ENCODE peak calls at places on chromosomes 2 and 18, in ten cellular contexts. P is cardiac muscle cell, T is fibroblast of villous mesenchyme, S is fibroblast of lung, N is cardiac fibroblast, X is spleen, F is progenitor cell of endocrine pancreas, G is AG10803, K is A549, Z is endothelial cell of umbilical vein. V is an unnamed sample.

GRCh38 chr2:227460079-227460485 is 11.9 kb upstream of the AGFG1 start:
- DNase-seq in T (peak), G (peak), X (peak), K (no peak), F (no peak), Z (no peak), N (peak), P (peak), S (peak), V (no peak)

GRCh38 chr18:77560334-77560970 is 310.8 kb downstream of the GALR1 start:
- DNase-seq in K (no peak), S (no peak), P (peak), F (no peak), G (no peak), N (peak), T (no peak), X (no peak), Z (no peak), V (peak)

GRCh38 chr2:233929352-233929843 is 12.2 kb downstream of the TRPM8 start:
- DNase-seq in S (no peak), K (peak), F (no peak), X (no peak), N (no peak), P (peak), G (no peak), Z (no peak), T (no peak), V (no peak)

GRCh38 chr2:128308284-128308731 is 10.4 kb downstream of the HS6ST1 start:
- DNase-seq in Z (no peak), T (no peak), S (no peak), G (no peak), N (no peak), K (no peak), X (peak), F (no peak), P (no peak), V (peak)

GRCh38 chr2:181742908-181743722 is 62.8 kb upstream of the NEUROD1 start:
- DNase-seq in F (no peak), T (peak), Z (peak), S (peak), P (peak), G (peak), X (no peak), N (peak), K (peak), V (no peak)

GRCh38 chr2:217060951-217061547 is 201.2 kb upstream of the TNP1 start:
- DNase-seq in Z (peak), N (no peak), G (no peak), F (no peak), T (no peak), P (no peak), X (no peak), K (no peak), S (no peak), V (no peak)

GRCh38 chr2:27085670-27086089 is 892 bp upstream of the KHK start:
- DNase-seq in G (peak), N (peak), F (no peak), K (peak), X (peak), T (peak), Z (peak), P (peak), S (peak), V (peak)

GRCh38 chr18:59910967-59911366 is 11.2 kb downstream of the PMAIP1 start:
- DNase-seq in T (peak), F (no peak), S (peak), Z (no peak), N (peak), G (peak), P (no peak), X (no peak), K (no peak), V (no peak)

GRCh38 chr2:2232167-2232566 is 98.9 kb downstream of the MYT1L start:
- DNase-seq in N (no peak), S (no peak), K (no peak), Z (no peak), X (no peak), G (no peak), F (no peak), P (no peak), T (no peak), V (no peak)

GRCh38 chr2:137467246-137467862 is 496.9 kb upstream of the HNMT start:
- DNase-seq in G (peak), X (no peak), K (peak), S (no peak), F (peak), N (peak), Z (peak), T (peak), P (peak), V (peak)

GRCh38 chr2:174846941-174847938 is 83.0 kb upstream of the CHRNA1 start:
- DNase-seq in S (peak), N (peak), Z (peak), X (no peak), K (no peak), P (peak), G (peak), F (no peak), T (peak), V (peak)

GRCh38 chr18:27298215-27298804 is 113.2 kb upstream of the CHST9 start:
- DNase-seq in S (no peak), Z (no peak), T (no peak), K (no peak), P (no peak), G (no peak), X (no peak), N (no peak), F (no peak), V (no peak)

GRCh38 chr2:108428286-108429009 is 20.6 kb upstream of the GCC2 start:
- DNase-seq in X (no peak), P (no peak), F (no peak), G (no peak), S (no peak), Z (peak), K (no peak), T (no peak), N (no peak), V (no peak)

GRCh38 chr2:201235865-201236811 is 24.2 kb upstream of the CASP8 start:
- DNase-seq in T (peak), X (peak), N (peak), F (no peak), Z (peak), P (peak), G (peak), K (no peak), S (peak), V (peak)

GRCh38 chr2:207385903-207386302 is 143.9 kb upstream of the CREB1 start:
- DNase-seq in Z (peak), K (no peak), F (no peak), S (peak), X (no peak), T (peak), N (peak), P (peak), G (peak), V (no peak)

GRCh38 chr2:27050281-27050995 is 1.0 kb upstream of the AGBL5 start:
- DNase-seq in T (peak), F (peak), X (peak), P (peak), Z (peak), G (peak), K (peak), N (peak), S (peak), V (peak)

DNA sequence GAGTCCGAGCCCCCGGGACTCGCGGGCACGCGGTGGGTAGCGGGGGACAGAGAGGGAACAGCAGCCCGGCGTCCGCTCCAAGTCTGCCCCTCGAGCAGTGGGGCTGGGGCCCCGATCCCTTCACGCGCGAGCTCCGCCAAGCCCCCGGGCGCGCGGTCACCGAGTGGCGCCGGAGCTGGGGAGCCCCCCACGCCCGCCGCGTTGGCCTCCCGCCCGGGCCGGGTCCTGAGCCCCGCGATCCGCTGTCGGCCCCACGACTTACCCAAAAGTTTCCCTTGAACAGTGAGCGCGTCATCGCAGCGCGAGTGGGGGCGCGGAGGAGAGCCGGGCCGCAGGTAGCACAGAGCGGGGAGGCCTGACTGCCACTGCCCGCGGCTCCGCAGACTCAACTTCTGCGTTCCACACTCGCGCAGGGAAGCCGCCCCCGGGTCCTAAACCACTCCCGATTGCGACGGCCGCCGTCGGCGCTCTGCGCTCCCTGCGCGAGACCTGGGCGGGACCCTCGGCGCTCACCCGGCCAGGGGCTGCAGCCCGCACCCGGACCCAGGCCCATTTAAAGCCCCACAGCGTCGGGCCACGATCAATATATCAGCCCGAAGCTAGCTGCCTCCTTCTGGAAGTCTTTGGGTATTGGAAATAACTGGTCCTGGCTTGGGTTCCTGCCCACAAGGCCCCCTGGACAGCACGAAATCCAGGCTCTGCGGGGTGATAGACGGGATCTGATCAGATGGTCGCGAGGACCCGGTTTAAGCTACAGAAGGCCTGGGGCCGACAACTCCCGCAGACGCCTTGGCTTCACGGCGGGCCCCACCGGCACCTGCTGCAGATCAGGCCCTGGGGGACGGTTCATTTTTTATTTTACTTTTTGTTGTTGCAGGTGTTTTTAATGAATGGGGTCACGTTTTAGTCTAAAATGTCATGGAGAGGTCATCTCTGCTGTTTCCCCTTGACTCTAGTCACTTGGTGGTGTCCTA is at the start of gene PSTPIP2:
- DNase-seq in X (peak), K (no peak), P (peak), Z (peak), N (peak), F (peak), G (peak), S (peak), T (peak), V (peak)
- TF ChIP-seq CTCF in X (no peak), K (no peak), P (no peak), Z (no peak), N (peak), F (peak), G (no peak), S (peak), T (no peak), V (no peak)

DNA sequence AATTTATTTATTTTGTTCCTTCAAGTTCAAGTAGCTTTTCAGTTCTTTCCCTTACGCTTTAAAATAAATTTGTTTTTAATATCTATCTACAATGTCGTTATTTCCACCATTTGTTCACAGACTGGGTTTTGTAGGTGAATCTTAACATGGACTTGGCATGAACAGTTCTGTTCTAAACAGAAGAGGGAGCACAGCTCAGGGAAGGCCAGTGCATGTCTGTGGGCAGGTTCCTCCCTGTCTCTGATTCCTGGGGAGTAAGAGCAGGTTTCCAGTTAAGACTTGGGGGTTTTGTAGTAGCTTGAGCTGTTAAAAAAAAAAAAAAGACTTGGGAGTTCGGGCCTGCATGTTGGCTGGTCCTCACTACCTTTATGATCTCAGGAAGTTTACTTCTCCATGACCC is 11.1 kb downstream of the TTL start:
- DNase-seq in P (peak), T (peak), G (no peak), Z (no peak), N (no peak), K (peak), X (no peak), S (no peak), F (no peak), V (no peak)
- TF ChIP-seq CTCF in P (peak), T (peak), G (peak), Z (no peak), N (no peak), K (peak), X (no peak), S (no peak), F (no peak), V (no peak)

GRCh38 chr18:7452331-7452730 is 114.8 kb upstream of the PTPRM start:
- DNase-seq in G (peak), S (no peak), X (no peak), Z (peak), F (no peak), T (peak), K (peak), P (peak), N (peak), V (peak)

GRCh38 chr18:7447629-7448028 is 119.5 kb upstream of the PTPRM start:
- DNase-seq in Z (no peak), P (no peak), X (no peak), N (peak), T (peak), K (no peak), S (no peak), G (no peak), F (no peak), V (no peak)
- TF ChIP-seq CTCF in Z (no peak), P (no peak), X (no peak), N (no peak), T (no peak), K (no peak), S (no peak), G (no peak), F (no peak), V (no peak)

GRCh38 chr2:176814740-176815367 is 397.7 kb upstream of the HNRNPA3 start:
- DNase-seq in T (peak), Z (peak), S (peak), N (peak), F (no peak), G (peak), X (no peak), P (peak), K (peak), V (no peak)
- TF ChIP-seq CTCF in T (peak), Z (peak), S (no peak), N (peak), F (peak), G (peak), X (peak), P (peak), K (peak), V (peak)

GRCh38 chr2:68110102-68110501 is 47.3 kb upstream of the C1D start:
- DNase-seq in S (no peak), G (no peak), N (no peak), Z (no peak), K (no peak), X (no peak), P (no peak), F (no peak), T (no peak), V (no peak)
- TF ChIP-seq CTCF in S (no peak), G (no peak), N (no peak), Z (no peak), K (no peak), X (no peak), P (no peak), F (no peak), T (no peak), V (no peak)

GRCh38 chr2:176110975-176111663 is 4.0 kb downstream of the HOXD11 start:
- DNase-seq in N (peak), X (no peak), G (peak), K (peak), F (no peak), Z (peak), P (peak), T (peak), S (peak), V (peak)
- TF ChIP-seq CTCF in N (peak), X (peak), G (peak), K (peak), F (peak), Z (peak), P (peak), T (peak), S (peak), V (peak)

GRCh38 chr2:54084600-54084999 is 30.8 kb upstream of the ACYP2 start:
- DNase-seq in G (peak), P (peak), F (no peak), Z (peak), T (peak), N (peak), S (peak), K (no peak), X (no peak), V (no peak)
- TF ChIP-seq CTCF in G (peak), P (peak), F (no peak), Z (no peak), T (peak), N (peak), S (peak), K (peak), X (peak), V (no peak)

GRCh38 chr2:172103471-172104292 is 982 bp upstream of the DLX2 start:
- DNase-seq in X (peak), N (peak), Z (peak), G (peak), F (peak), T (peak), S (peak), K (peak), P (peak), V (peak)

GRCh38 chr2:172108587-172108930 is 5.9 kb upstream of the DLX2 start:
- DNase-seq in G (no peak), F (no peak), N (no peak), K (no peak), X (no peak), S (no peak), Z (no peak), P (no peak), T (no peak), V (no peak)

GRCh38 chr2:172107690-172108586 is 5.2 kb upstream of the DLX2 start:
- DNase-seq in K (no peak), G (no peak), S (no peak), Z (no peak), F (no peak), N (no peak), X (no peak), P (no peak), T (no peak), V (no peak)

GRCh38 chr2:172105715-172106124 is 3.0 kb upstream of the DLX2 start:
- DNase-seq in X (no peak), T (no peak), S (no peak), K (no peak), N (no peak), F (no peak), Z (no peak), P (no peak), G (no peak), V (no peak)

DNA sequence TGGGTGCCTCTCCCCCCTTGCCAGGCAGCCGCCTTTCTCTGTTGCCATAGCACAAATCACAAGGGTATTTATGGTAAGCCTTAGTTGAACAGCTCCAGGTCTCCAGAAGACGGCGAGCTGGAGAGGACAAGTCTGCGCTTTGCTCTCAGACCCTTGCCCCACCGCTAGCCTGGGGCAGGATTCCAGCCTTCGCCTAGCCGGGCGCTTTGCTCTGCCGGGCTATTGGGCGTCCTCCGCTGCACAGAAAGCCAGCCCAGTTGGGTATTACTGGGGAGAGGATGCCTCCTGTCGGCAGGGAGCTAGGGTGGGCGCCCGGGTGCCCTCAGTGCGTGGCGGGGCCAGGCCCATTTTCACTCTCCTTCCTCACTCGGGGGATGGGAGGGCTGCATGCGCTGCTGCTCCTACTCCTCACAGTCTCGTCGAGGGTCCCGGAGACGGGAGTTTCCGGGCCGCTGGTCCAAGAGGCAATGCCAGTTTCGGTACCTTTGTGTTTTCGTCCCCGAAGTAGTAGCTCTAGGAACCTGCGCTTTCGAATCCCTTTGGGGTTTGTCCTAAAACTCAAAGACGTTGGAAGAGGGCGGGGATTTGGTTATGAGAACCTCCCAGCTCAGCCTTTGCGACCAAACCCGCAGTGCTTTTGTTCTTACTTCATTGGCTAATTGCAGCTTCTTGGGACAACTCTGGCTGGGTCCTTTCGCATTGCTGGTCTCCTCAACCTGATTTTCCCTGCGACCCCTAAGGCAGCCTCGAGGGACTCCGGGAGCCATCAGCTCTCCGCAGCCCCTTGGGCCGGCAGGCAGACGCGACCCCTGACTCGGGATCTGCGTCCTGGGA is 3.6 kb upstream of the DLX2 start:
- DNase-seq in T (peak), S (no peak), Z (peak), P (peak), K (peak), N (peak), G (peak), X (peak), F (no peak), V (peak)
- TF ChIP-seq CTCF in T (peak), S (peak), Z (peak), P (peak), K (peak), N (peak), G (peak), X (peak), F (peak), V (peak)

DNA sequence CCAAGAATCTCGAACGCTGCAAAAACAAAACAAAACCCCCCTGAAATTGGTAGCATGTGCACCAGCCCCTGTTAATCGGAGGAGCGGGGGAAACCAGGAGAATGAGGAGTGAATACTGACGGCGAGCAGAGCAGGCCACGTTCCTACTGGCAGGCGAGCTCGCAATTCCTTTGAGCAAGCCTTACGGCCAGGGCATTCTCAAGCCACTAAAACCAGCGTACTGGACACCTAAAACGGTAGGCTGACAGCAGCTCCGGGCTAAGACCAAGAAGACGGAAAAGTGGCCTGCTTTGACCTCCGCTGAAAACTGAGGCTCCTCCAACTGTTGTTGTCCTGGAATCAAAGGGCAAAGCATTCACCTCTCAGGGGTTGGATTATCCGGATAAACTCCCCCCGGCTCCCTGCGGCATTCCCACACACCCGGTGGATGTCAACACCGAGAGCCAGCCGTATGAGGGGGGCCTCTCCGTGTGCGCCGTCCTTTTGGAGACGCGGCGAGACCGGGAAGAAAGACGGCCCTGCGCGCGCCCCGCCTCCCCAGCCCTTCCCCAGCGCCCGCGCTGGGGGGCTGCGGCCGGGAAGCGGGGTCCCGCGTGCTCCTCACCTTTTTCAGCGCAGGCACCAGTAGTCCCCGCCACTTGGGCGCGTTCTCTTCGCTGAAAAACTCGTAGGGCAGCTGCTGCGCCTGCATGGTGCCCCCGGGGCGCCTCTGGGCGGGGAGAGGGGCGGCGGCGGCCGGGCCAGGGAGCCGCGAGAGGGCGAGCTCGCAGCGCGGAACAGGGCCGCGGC is 925 bp downstream of the SOS1 start:
- DNase-seq in K (peak), S (peak), G (peak), N (peak), F (peak), X (no peak), Z (peak), T (peak), P (peak), V (peak)
- TF ChIP-seq CTCF in K (peak), S (no peak), G (no peak), N (no peak), F (no peak), X (peak), Z (peak), T (no peak), P (peak), V (no peak)